ENCODE peak calls at places on chromosome 9, in ten cellular contexts. F is mesendoderm; N is AG20443; S is EH; B is substantia nigra; G is neuronal stem cell; E is SK-N-SH; I is stimulated activated effector memory CD8-positive, alpha-beta T cell treated with anti-CD3 and anti-CD28 coated beads, Interleukin-12 subunit alpha, Interleukin-12 subunit beta, amount 100 ng/mL, for 72 hours; Q is DMS 273 treated with DMSO at 0.1 percent for 48 hours; L is left lobe of liver. K is an unnamed sample.
A peak's percentile ranks its signal among the peaks of the same experiment; 100 is the strongest.

GRCh38 chr9:131394464-131395026 is 659 bp downstream of the PRRC2B start:
- DNase-seq in S (peak; percentile 54), E (peak; percentile 79), N (peak; percentile 77), L (peak; percentile 70), B (peak; percentile 22), F (no peak), Q (no peak), G (no peak), I (peak; percentile 84), K (no peak)

GRCh38 chr9:38043931-38044623 is 24.9 kb downstream of the SHB start:
- DNase-seq in N (no peak), B (no peak), L (no peak), G (no peak), Q (no peak), I (no peak), S (no peak), E (no peak), F (no peak), K (no peak)

GRCh38 chr9:268616-269015 is 54.0 kb downstream of the DOCK8 start:
- DNase-seq in B (no peak), Q (no peak), N (no peak), I (no peak), L (no peak), E (no peak), F (no peak), S (no peak), G (no peak), K (no peak)

GRCh38 chr9:114238919-114239879 is 83.7 kb upstream of the ORM1 start:
- DNase-seq in S (peak; percentile 92), I (no peak), F (peak; percentile 91), L (no peak), Q (no peak), E (peak; percentile 94), G (no peak), B (no peak), N (no peak), K (no peak)

GRCh38 chr9:17003576-17004240 is 131.1 kb upstream of the CNTLN start:
- DNase-seq in Q (no peak), L (no peak), N (peak; percentile 71), S (peak; percentile 68), I (no peak), B (no peak), E (no peak), F (no peak), G (no peak), K (no peak)

GRCh38 chr9:110602281-110602680 is 22.7 kb upstream of the SVEP1 start:
- DNase-seq in N (peak; percentile 59), B (no peak), I (no peak), Q (no peak), F (peak; percentile 74), G (no peak), S (peak; percentile 31), E (no peak), L (no peak), K (no peak)

GRCh38 chr9:3824062-3824461 is 298.3 kb upstream of the RFX3 start:
- DNase-seq in I (no peak), G (no peak), Q (no peak), L (no peak), E (peak; percentile 57), N (peak; percentile 41), F (no peak), S (peak; percentile 62), B (no peak), K (no peak)

GRCh38 chr9:113664176-113664875 is 200.8 kb downstream of the RGS3 start:
- DNase-seq in G (no peak), L (no peak), E (no peak), F (no peak), N (no peak), Q (no peak), B (no peak), S (no peak), I (no peak), K (no peak)

GRCh38 chr9:19230356-19231125 is at the start of gene DENND4C:
- DNase-seq in N (peak; percentile 92), G (peak; percentile 93), S (peak; percentile 88), Q (peak; percentile 73), I (peak; percentile 89), B (peak; percentile 80), L (peak; percentile 92), E (peak; percentile 96), F (peak; percentile 94), K (peak; percentile 81)

GRCh38 chr9:116377179-116377790 is 223.7 kb downstream of the PAPPA start:
- DNase-seq in F (peak; percentile 51), L (no peak), B (no peak), I (no peak), S (peak; percentile 74), E (no peak), G (no peak), Q (no peak), N (peak; percentile 80), K (no peak)

GRCh38 chr9:129901922-129902321 is 66.7 kb downstream of the USP20 start:
- DNase-seq in Q (no peak), L (no peak), G (no peak), N (no peak), E (no peak), I (no peak), S (no peak), F (no peak), B (no peak), K (no peak)

GRCh38 chr9:14752871-14753270 is 30.3 kb upstream of the CER1 start:
- DNase-seq in Q (no peak), F (peak; percentile 82), G (no peak), S (no peak), E (no peak), B (no peak), L (no peak), I (no peak), N (no peak), K (no peak)

GRCh38 chr9:110027624-110028023 is 180.3 kb downstream of the C9orf152 start:
- DNase-seq in E (no peak), F (no peak), I (no peak), B (no peak), Q (no peak), L (peak; percentile 70), N (peak; percentile 29), S (peak; percentile 77), G (peak; percentile 82), K (no peak)

GRCh38 chr9:133762488-133763271 is 24.5 kb upstream of the SARDH start:
- DNase-seq in E (no peak), B (no peak), I (no peak), Q (no peak), F (no peak), S (no peak), N (no peak), G (no peak), L (peak; percentile 40), K (no peak)

GRCh38 chr9:129401623-129402340 is 219.1 kb downstream of the C9orf50 start:
- DNase-seq in N (no peak), B (no peak), S (peak; percentile 51), G (no peak), F (peak; percentile 80), Q (no peak), I (no peak), E (no peak), L (no peak), K (peak; percentile 60)

GRCh38 chr9:119827526-119827925 is 458.3 kb upstream of the BRINP1 start:
- DNase-seq in E (no peak), N (no peak), B (no peak), L (no peak), Q (no peak), S (no peak), F (no peak), I (no peak), G (no peak), K (no peak)

GRCh38 chr9:129759804-129760502 is 7.1 kb upstream of the PTGES start:
- DNase-seq in S (no peak), L (no peak), F (no peak), B (no peak), E (no peak), Q (no peak), G (no peak), I (no peak), N (no peak), K (no peak)

GRCh38 chr9:127178646-127179632 is 56.5 kb upstream of the ANGPTL2 start:
- DNase-seq in I (no peak), N (no peak), S (no peak), Q (no peak), B (no peak), L (peak; percentile 38), F (no peak), G (no peak), E (no peak), K (no peak)

GRCh38 chr9:38652486-38652885 is 32.1 kb upstream of the ANKRD18A start:
- DNase-seq in Q (peak; percentile 22), G (no peak), B (no peak), F (no peak), I (no peak), E (no peak), S (no peak), L (no peak), N (no peak), K (no peak)

GRCh38 chr9:98057095-98057799 is 715 bp downstream of the NANS start:
- DNase-seq in N (no peak), Q (no peak), E (no peak), I (no peak), S (peak; percentile 53), F (no peak), B (no peak), G (no peak), L (no peak), K (no peak)

GRCh38 chr9:114027901-114028465 is 50.1 kb downstream of the AMBP start:
- DNase-seq in F (no peak), Q (no peak), S (no peak), B (no peak), E (no peak), L (peak; percentile 12), I (no peak), G (no peak), N (no peak), K (no peak)

GRCh38 chr9:136084191-136084944 is 10.7 kb downstream of the NACC2 start:
- DNase-seq in G (no peak), L (no peak), S (no peak), I (no peak), N (no peak), Q (no peak), F (no peak), B (no peak), E (peak; percentile 22), K (no peak)

GRCh38 chr9:20085842-20086241 is 297.0 kb upstream of the SLC24A2 start:
- DNase-seq in N (no peak), I (no peak), F (no peak), B (no peak), G (no peak), L (no peak), Q (no peak), E (peak; percentile 54), S (no peak), K (no peak)

GRCh38 chr9:137224850-137225694 is at the start of gene CYSRT1:
- DNase-seq in G (no peak), F (no peak), I (no peak), Q (no peak), L (no peak), S (no peak), N (no peak), B (no peak), E (no peak), K (no peak)

GRCh38 chr9:95129651-95130291 is 187.7 kb downstream of the FANCC start:
- DNase-seq in E (no peak), S (no peak), L (no peak), N (no peak), G (no peak), Q (no peak), F (peak; percentile 61), I (no peak), B (no peak), K (peak; percentile 28)

GRCh38 chr9:125889122-125889523 is 141.9 kb downstream of the PBX3 start:
- DNase-seq in F (no peak), L (no peak), B (peak; percentile 8), I (no peak), G (no peak), N (peak; percentile 30), E (peak; percentile 50), S (peak; percentile 28), Q (no peak), K (no peak)

GRCh38 chr9:113817171-113817570 is 58.9 kb upstream of the ZNF618 start:
- DNase-seq in G (no peak), B (no peak), S (no peak), Q (no peak), N (no peak), I (no peak), F (no peak), L (no peak), E (no peak), K (no peak)